ENCODE peak calls at places on chromosomes 2 and 18, in ten cellular contexts. E, Z, V, O, U, Y, I, H, F and X are unnamed samples.

GRCh38 chr2:68272246-68272987 is 20.1 kb upstream of the PPP3R1 start:
- DNase-seq in E (no peak), Z (no peak), V (no peak), O (no peak), U (no peak), Y (no peak), I (no peak), H (no peak), F (no peak), X (no peak)

GRCh38 chr2:60519259-60519863 is 34.1 kb downstream of the BCL11A start:
- DNase-seq in E (no peak), Z (no peak), V (no peak), O (no peak), U (no peak), Y (no peak), I (peak; percentile 61), H (no peak), F (no peak), X (no peak)

GRCh38 chr2:165536861-165537499 is 67.5 kb downstream of the CSRNP3 start:
- DNase-seq in E (no peak), Z (no peak), V (no peak), O (no peak), U (no peak), Y (no peak), I (no peak), H (no peak), F (no peak), X (no peak)

GRCh38 chr2:238897122-238897880 is 49.4 kb downstream of the TWIST2 start:
- DNase-seq in E (no peak), Z (peak; percentile 46), V (no peak), O (no peak), U (no peak), Y (no peak), I (peak; percentile 56), H (peak; percentile 63), F (no peak), X (no peak)

GRCh38 chr2:205659922-205660321 is 22.4 kb upstream of the NRP2 start:
- DNase-seq in E (no peak), Z (no peak), V (no peak), O (no peak), U (no peak), Y (no peak), I (no peak), H (no peak), F (no peak), X (no peak)

GRCh38 chr2:46229134-46230063 is 67.8 kb upstream of the EPAS1 start:
- DNase-seq in E (no peak), Z (no peak), V (no peak), O (no peak), U (peak; percentile 60), Y (peak; percentile 54), I (no peak), H (no peak), F (peak; percentile 13), X (no peak)

GRCh38 chr2:235378944-235379343 is 114.9 kb upstream of the AGAP1 start:
- DNase-seq in E (no peak), Z (no peak), V (no peak), O (no peak), U (no peak), Y (no peak), I (peak; percentile 4), H (no peak), F (no peak), X (no peak)

GRCh38 chr18:56995579-56996194 is 151.2 kb upstream of the BOD1L2 start:
- DNase-seq in E (no peak), Z (no peak), V (no peak), O (no peak), U (no peak), Y (no peak), I (no peak), H (no peak), F (no peak), X (no peak)

GRCh38 chr2:28276807-28277206 is 115.9 kb upstream of the FOSL2 start:
- DNase-seq in E (no peak), Z (no peak), V (no peak), O (no peak), U (no peak), Y (no peak), I (no peak), H (no peak), F (no peak), X (no peak)

GRCh38 chr2:120862254-120863172 is 126.8 kb downstream of the GLI2 start:
- DNase-seq in E (peak; percentile 36), Z (peak; percentile 64), V (no peak), O (no peak), U (no peak), Y (no peak), I (no peak), H (no peak), F (no peak), X (no peak)

GRCh38 chr2:188412190-188412589 is 120.5 kb downstream of the GULP1 start:
- DNase-seq in E (no peak), Z (no peak), V (no peak), O (no peak), U (no peak), Y (no peak), I (no peak), H (no peak), F (no peak), X (no peak)

GRCh38 chr2:39027427-39027826 is 93.4 kb downstream of the SOS1 start:
- DNase-seq in E (no peak), Z (no peak), V (no peak), O (no peak), U (no peak), Y (no peak), I (no peak), H (no peak), F (no peak), X (no peak)

GRCh38 chr2:172101008-172101706 is 1.5 kb downstream of the DLX2 start:
- DNase-seq in E (no peak), Z (no peak), V (no peak), O (no peak), U (no peak), Y (no peak), I (peak; percentile 43), H (no peak), F (peak; percentile 25), X (no peak)

GRCh38 chr2:15808221-15808574 is 132.2 kb upstream of the MYCN start:
- DNase-seq in E (no peak), Z (no peak), V (no peak), O (no peak), U (no peak), Y (no peak), I (no peak), H (no peak), F (no peak), X (no peak)

GRCh38 chr2:160512484-160512883 is 18.9 kb upstream of the RBMS1 start:
- DNase-seq in E (no peak), Z (no peak), V (no peak), O (no peak), U (no peak), Y (no peak), I (no peak), H (no peak), F (no peak), X (no peak)

GRCh38 chr2:231926761-231927565 is 767 bp upstream of the NPPC start:
- DNase-seq in E (peak; percentile 42), Z (no peak), V (no peak), O (no peak), U (no peak), Y (no peak), I (no peak), H (no peak), F (peak; percentile 56), X (no peak)

GRCh38 chr2:239000500-239001073 is 152.7 kb downstream of the TWIST2 start:
- DNase-seq in E (no peak), Z (no peak), V (no peak), O (no peak), U (no peak), Y (no peak), I (no peak), H (no peak), F (no peak), X (peak; percentile 15)

GRCh38 chr2:127893033-127893432 is 7.3 kb upstream of the AMMECR1L start:
- DNase-seq in E (no peak), Z (no peak), V (no peak), O (no peak), U (no peak), Y (no peak), I (no peak), H (no peak), F (no peak), X (no peak)

GRCh38 chr2:133598769-133599168 is 30.5 kb upstream of the NCKAP5 start:
- DNase-seq in E (no peak), Z (no peak), V (no peak), O (no peak), U (no peak), Y (no peak), I (no peak), H (no peak), F (no peak), X (no peak)

GRCh38 chr18:79749251-79750191 is 48.2 kb upstream of the KCNG2 start:
- DNase-seq in E (no peak), Z (peak; percentile 58), V (no peak), O (no peak), U (no peak), Y (no peak), I (no peak), H (no peak), F (no peak), X (no peak)

GRCh38 chr18:48862678-48863270 is 88.0 kb downstream of the SMAD7 start:
- DNase-seq in E (peak; percentile 43), Z (no peak), V (no peak), O (no peak), U (no peak), Y (no peak), I (no peak), H (no peak), F (no peak), X (no peak)

GRCh38 chr2:33785201-33786106 is 186.4 kb upstream of the FAM98A start:
- DNase-seq in E (no peak), Z (no peak), V (no peak), O (no peak), U (peak; percentile 66), Y (no peak), I (no peak), H (no peak), F (no peak), X (no peak)

GRCh38 chr2:101901241-101901640 is 90.5 kb upstream of the IL1R2 start:
- DNase-seq in E (no peak), Z (no peak), V (no peak), O (no peak), U (no peak), Y (no peak), I (peak; percentile 28), H (no peak), F (no peak), X (no peak)

GRCh38 chr2:136251777-136252477 is 134.0 kb upstream of the CXCR4 start:
- DNase-seq in E (no peak), Z (no peak), V (no peak), O (no peak), U (no peak), Y (no peak), I (no peak), H (no peak), F (no peak), X (no peak)

GRCh38 chr2:74481961-74482800 is 617 bp downstream of the CCDC142 start:
- DNase-seq in E (no peak), Z (peak; percentile 90), V (no peak), O (no peak), U (no peak), Y (no peak), I (peak; percentile 73), H (peak; percentile 76), F (peak; percentile 70), X (no peak)

GRCh38 chr2:171712051-171712450 is 24.8 kb downstream of the DYNC1I2 start:
- DNase-seq in E (no peak), Z (no peak), V (no peak), O (no peak), U (peak; percentile 83), Y (peak; percentile 65), I (peak; percentile 81), H (no peak), F (no peak), X (no peak)

GRCh38 chr18:74284501-74285004 is 7.2 kb downstream of the CYB5A start:
- DNase-seq in E (no peak), Z (no peak), V (no peak), O (no peak), U (no peak), Y (no peak), I (peak; percentile 21), H (no peak), F (no peak), X (no peak)